ENCODE peak calls at places on chromosomes 6 and 20, in seven cellular contexts. H is HFF-Myc, B is uterus, X is GM20000, C is BJ, N is A549, Y is mammary epithelial cell. M is an unnamed sample.

GRCh38 chr6:113719545-113719944 is 137.6 kb upstream of the MARCKS start:
- DNase-seq in H (no peak), B (no peak), X (no peak), C (no peak), N (peak), Y (peak), M (no peak)

GRCh38 chr6:144150673-144151009 is 324 bp downstream of the STX11 start:
- DNase-seq in H (no peak), B (no peak), X (peak), C (no peak), N (peak), Y (peak), M (no peak)

GRCh38 chr20:36924167-36925045 is 27.1 kb downstream of the SAMHD1 start:
- DNase-seq in H (no peak), B (no peak), X (no peak), C (no peak), N (no peak), Y (no peak), M (no peak)

GRCh38 chr20:51142448-51142847 is 119.5 kb upstream of the KCNG1 start:
- DNase-seq in H (no peak), B (no peak), X (no peak), C (no peak), N (no peak), Y (no peak), M (no peak)

GRCh38 chr6:3355358-3356055 is 96.8 kb downstream of the PSMG4 start:
- DNase-seq in H (no peak), B (peak), X (no peak), C (no peak), N (peak), Y (no peak), M (no peak)

GRCh38 chr6:7218586-7218985 is 94.4 kb downstream of the SSR1 start:
- DNase-seq in H (no peak), B (no peak), X (no peak), C (no peak), N (no peak), Y (no peak), M (no peak)

GRCh38 chr6:143806282-143807102 is 36.6 kb upstream of the LTV1 start:
- DNase-seq in H (peak), B (no peak), X (peak), C (no peak), N (no peak), Y (peak), M (no peak)

GRCh38 chr6:37860226-37860839 is 40.8 kb downstream of the ZFAND3 start:
- DNase-seq in H (no peak), B (no peak), X (no peak), C (no peak), N (peak), Y (no peak), M (no peak)

GRCh38 chr6:85354761-85355618 is 94.9 kb upstream of the NT5E start:
- DNase-seq in H (peak), B (peak), X (peak), C (no peak), N (peak), Y (peak), M (peak)

GRCh38 chr6:137846772-137847313 is 20.2 kb upstream of the TNFAIP3 start:
- DNase-seq in H (no peak), B (no peak), X (no peak), C (no peak), N (no peak), Y (no peak), M (peak)

GRCh38 chr6:157266274-157267101 is 56.8 kb downstream of the TMEM242 start:
- DNase-seq in H (no peak), B (no peak), X (no peak), C (no peak), N (no peak), Y (no peak), M (no peak)

GRCh38 chr6:30060634-30060981 is 457 bp upstream of the POLR1H start:
- DNase-seq in H (no peak), B (no peak), X (peak), C (no peak), N (no peak), Y (peak), M (peak)

GRCh38 chr6:140736227-140736626 is 1361.8 kb upstream of the CITED2 start:
- DNase-seq in H (no peak), B (no peak), X (no peak), C (no peak), N (no peak), Y (no peak), M (no peak)

GRCh38 chr6:52549428-52549827 is 27.4 kb downstream of the TRAM2 start:
- DNase-seq in H (no peak), B (no peak), X (no peak), C (no peak), N (no peak), Y (no peak), M (no peak)

GRCh38 chr6:113511100-113511499 is 346.0 kb upstream of the MARCKS start:
- DNase-seq in H (no peak), B (no peak), X (no peak), C (no peak), N (no peak), Y (no peak), M (no peak)

GRCh38 chr6:110590821-110591351 is 114.5 kb upstream of the SLC22A16 start:
- DNase-seq in H (no peak), B (no peak), X (peak), C (no peak), N (no peak), Y (peak), M (peak)

GRCh38 chr20:43830883-43831282 is 83.8 kb upstream of the TOX2 start:
- DNase-seq in H (no peak), B (no peak), X (no peak), C (no peak), N (no peak), Y (no peak), M (no peak)

GRCh38 chr6:28522594-28523557 is 2.8 kb upstream of the GPX5 start:
- DNase-seq in H (no peak), B (no peak), X (no peak), C (no peak), N (no peak), Y (no peak), M (no peak)

GRCh38 chr6:136089885-136090284 is 160.2 kb downstream of the MTFR2 start:
- DNase-seq in H (no peak), B (no peak), X (no peak), C (no peak), N (no peak), Y (no peak), M (no peak)

GRCh38 chr20:15637971-15638754 is 935.1 kb downstream of the KIF16B start:
- DNase-seq in H (peak), B (no peak), X (no peak), C (no peak), N (no peak), Y (no peak), M (no peak)

DNA sequence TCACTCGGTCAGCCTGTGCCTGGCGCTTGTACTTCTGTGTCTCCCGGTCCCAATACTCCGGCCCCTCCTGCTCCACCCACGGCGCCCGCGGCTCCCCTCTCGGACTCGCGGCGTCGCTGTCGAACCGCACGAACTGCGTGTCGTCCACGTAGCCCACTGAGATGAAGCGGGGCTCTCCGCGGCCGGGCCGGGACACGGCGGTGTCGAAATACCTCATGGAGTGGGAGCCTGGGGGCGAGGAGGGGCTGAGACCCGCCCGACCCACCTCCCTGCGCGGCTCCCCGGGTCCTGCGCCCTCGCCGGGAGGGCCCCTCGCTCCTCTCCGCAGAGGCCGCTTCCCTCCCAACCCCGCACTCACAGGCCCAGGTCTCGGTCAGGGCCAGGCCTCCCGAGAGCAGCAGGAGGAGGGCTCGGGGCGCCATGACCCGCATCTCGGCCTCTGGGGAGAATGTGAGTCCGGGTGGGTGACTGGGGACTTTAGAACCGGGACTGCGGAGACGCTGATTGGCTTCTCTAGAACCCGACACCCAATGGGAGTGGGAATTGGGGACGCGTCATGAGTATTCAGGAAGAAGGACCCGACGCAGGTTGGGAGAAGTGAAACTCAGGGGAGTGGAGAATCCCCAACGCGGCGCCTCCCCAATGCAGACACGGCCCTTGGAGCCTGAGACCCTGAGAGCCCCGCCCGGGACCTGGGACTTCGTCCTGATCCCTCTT is at the start of gene HLA-C:
- DNase-seq in H (peak), B (peak), X (peak), C (peak), N (peak), Y (peak), M (peak)
- TF ChIP-seq CTCF in H (no peak), B (no peak), X (no peak), C (peak), N (no peak), Y (no peak), M (peak)

GRCh38 chr6:117188627-117189201 is 76.6 kb upstream of the VGLL2 start:
- DNase-seq in H (no peak), B (no peak), X (no peak), C (no peak), N (no peak), Y (no peak), M (no peak)
- TF ChIP-seq CTCF in H (peak), B (no peak), X (peak), C (peak), N (peak), Y (peak), M (peak)

GRCh38 chr6:112398686-112399085 is 51.6 kb downstream of the RFPL4B start:
- DNase-seq in H (no peak), B (no peak), X (no peak), C (no peak), N (no peak), Y (no peak), M (no peak)

GRCh38 chr6:112396221-112396620 is 49.1 kb downstream of the RFPL4B start:
- DNase-seq in H (no peak), B (no peak), X (no peak), C (no peak), N (no peak), Y (no peak), M (no peak)

GRCh38 chr6:112401083-112401482 is 54.0 kb downstream of the RFPL4B start:
- DNase-seq in H (no peak), B (no peak), X (no peak), C (no peak), N (no peak), Y (no peak), M (no peak)

GRCh38 chr6:112400282-112400681 is 53.2 kb downstream of the RFPL4B start:
- DNase-seq in H (no peak), B (no peak), X (no peak), C (no peak), N (no peak), Y (no peak), M (no peak)
- TF ChIP-seq CTCF in H (no peak), B (no peak), X (no peak), C (no peak), N (no peak), Y (no peak), M (no peak)

GRCh38 chr20:62770111-62770910 is 26.0 kb upstream of the MRGBP start:
- DNase-seq in H (no peak), B (no peak), X (no peak), C (no peak), N (no peak), Y (no peak), M (no peak)

GRCh38 chr20:62770916-62771315 is 25.4 kb upstream of the MRGBP start:
- DNase-seq in H (no peak), B (no peak), X (no peak), C (no peak), N (no peak), Y (no peak), M (no peak)

GRCh38 chr20:62769346-62770071 is 26.8 kb upstream of the MRGBP start:
- DNase-seq in H (no peak), B (no peak), X (no peak), C (no peak), N (no peak), Y (no peak), M (no peak)

GRCh38 chr20:62768234-62768814 is 27.9 kb upstream of the MRGBP start:
- DNase-seq in H (no peak), B (no peak), X (no peak), C (no peak), N (no peak), Y (no peak), M (no peak)

DNA sequence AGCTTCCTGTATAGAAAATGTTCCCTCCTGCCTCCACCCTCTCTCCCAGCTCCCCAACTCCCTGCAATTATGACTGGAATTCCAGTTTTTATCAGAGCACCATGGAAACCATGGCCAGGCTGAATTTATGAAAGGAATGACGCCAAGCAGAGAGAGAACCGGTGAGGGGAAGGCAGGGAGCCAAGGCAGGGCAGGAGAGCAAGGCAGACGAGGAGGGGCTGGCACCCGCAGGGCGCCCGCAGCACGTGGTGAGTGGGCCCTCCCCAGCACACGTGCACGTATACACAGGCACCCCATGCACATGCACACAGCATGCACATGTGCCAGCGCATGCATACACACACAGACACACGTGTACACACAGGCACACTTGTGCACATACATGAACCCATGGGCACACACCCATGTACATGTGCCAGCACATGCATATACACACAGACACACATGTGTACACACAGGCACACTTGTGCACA is 27.4 kb upstream of the MRGBP start:
- DNase-seq in H (no peak), B (no peak), X (no peak), C (peak), N (no peak), Y (peak), M (no peak)
- TF ChIP-seq CTCF in H (no peak), B (no peak), X (no peak), C (no peak), N (no peak), Y (no peak), M (no peak)

M was measured in GM06990.